ENCODE peak calls at places on chromosome 10, in eight cellular contexts. One of them, this sample, is unnamed.

GRCh38 chr10:28768227-28768626 is 90.9 kb downstream of the BAMBI start:
- DNase-seq in MV-4-11: no peak
- DNase-seq in NCI-H2029: no peak
- DNase-seq in endothelial cell: no peak
- DNase-seq in NCI-H748 treated with DMSO at 0.1 percent for 48 hours: no peak
- DNase-seq in AG04449: no peak
- DNase-seq in right cardiac atrium: no peak
- DNase-seq in heart left ventricle: no peak
- DNase-seq in this sample: no peak

GRCh38 chr10:607545-608196 is 81.8 kb downstream of the DIP2C start:
- DNase-seq in MV-4-11: no peak
- DNase-seq in right cardiac atrium: no peak
- DNase-seq in NCI-H2029: no peak
- DNase-seq in heart left ventricle: no peak
- DNase-seq in NCI-H748 treated with DMSO at 0.1 percent for 48 hours: no peak
- DNase-seq in endothelial cell: no peak
- DNase-seq in AG04449: no peak
- DNase-seq in this sample: no peak

GRCh38 chr10:20659225-20659624 is 237.9 kb downstream of the NEBL start:
- DNase-seq in right cardiac atrium: no peak
- DNase-seq in heart left ventricle: no peak
- DNase-seq in MV-4-11: no peak
- DNase-seq in NCI-H748 treated with DMSO at 0.1 percent for 48 hours: no peak
- DNase-seq in NCI-H2029: no peak
- DNase-seq in endothelial cell: no peak
- DNase-seq in AG04449: no peak
- DNase-seq in this sample: no peak

GRCh38 chr10:126640391-126640790 is 30.1 kb downstream of the C10orf90 start:
- DNase-seq in MV-4-11: no peak
- DNase-seq in right cardiac atrium: no peak
- DNase-seq in endothelial cell: no peak
- DNase-seq in AG04449: no peak
- DNase-seq in NCI-H2029: no peak
- DNase-seq in NCI-H748 treated with DMSO at 0.1 percent for 48 hours: no peak
- DNase-seq in heart left ventricle: no peak
- DNase-seq in this sample: no peak

GRCh38 chr10:121880842-121881423 is 46.9 kb downstream of the ATE1 start:
- DNase-seq in heart left ventricle: no peak
- DNase-seq in NCI-H748 treated with DMSO at 0.1 percent for 48 hours: no peak
- DNase-seq in right cardiac atrium: no peak
- DNase-seq in MV-4-11: peak
- DNase-seq in AG04449: no peak
- DNase-seq in endothelial cell: no peak
- DNase-seq in NCI-H2029: no peak
- DNase-seq in this sample: no peak

GRCh38 chr10:119209050-119209735 is 1.8 kb downstream of the GRK5 start:
- DNase-seq in endothelial cell: peak
- DNase-seq in heart left ventricle: peak
- DNase-seq in AG04449: no peak
- DNase-seq in NCI-H748 treated with DMSO at 0.1 percent for 48 hours: no peak
- DNase-seq in NCI-H2029: no peak
- DNase-seq in MV-4-11: peak
- DNase-seq in right cardiac atrium: peak
- DNase-seq in this sample: peak

GRCh38 chr10:98879486-98879885 is 356.2 kb downstream of the HPSE2 start:
- DNase-seq in NCI-H748 treated with DMSO at 0.1 percent for 48 hours: no peak
- DNase-seq in heart left ventricle: no peak
- DNase-seq in endothelial cell: no peak
- DNase-seq in AG04449: no peak
- DNase-seq in MV-4-11: no peak
- DNase-seq in NCI-H2029: no peak
- DNase-seq in right cardiac atrium: no peak
- DNase-seq in this sample: no peak

GRCh38 chr10:3148994-3149393 is 23.6 kb downstream of the PITRM1 start:
- DNase-seq in MV-4-11: no peak
- DNase-seq in endothelial cell: no peak
- DNase-seq in NCI-H748 treated with DMSO at 0.1 percent for 48 hours: no peak
- DNase-seq in NCI-H2029: no peak
- DNase-seq in heart left ventricle: no peak
- DNase-seq in AG04449: no peak
- DNase-seq in right cardiac atrium: no peak
- DNase-seq in this sample: no peak

GRCh38 chr10:12179616-12180015 is 16.1 kb downstream of the NUDT5 start:
- DNase-seq in endothelial cell: no peak
- DNase-seq in heart left ventricle: no peak
- DNase-seq in NCI-H2029: no peak
- DNase-seq in NCI-H748 treated with DMSO at 0.1 percent for 48 hours: no peak
- DNase-seq in AG04449: no peak
- DNase-seq in right cardiac atrium: no peak
- DNase-seq in MV-4-11: peak
- DNase-seq in this sample: no peak

GRCh38 chr10:102578782-102579181 is 65.5 kb upstream of the TRIM8 start:
- DNase-seq in AG04449: no peak
- DNase-seq in NCI-H748 treated with DMSO at 0.1 percent for 48 hours: no peak
- DNase-seq in MV-4-11: no peak
- DNase-seq in right cardiac atrium: no peak
- DNase-seq in endothelial cell: no peak
- DNase-seq in NCI-H2029: no peak
- DNase-seq in heart left ventricle: no peak
- DNase-seq in this sample: no peak

GRCh38 chr10:12428447-12429135 is 79.2 kb downstream of the CAMK1D start:
- DNase-seq in NCI-H748 treated with DMSO at 0.1 percent for 48 hours: no peak
- DNase-seq in endothelial cell: no peak
- DNase-seq in NCI-H2029: no peak
- DNase-seq in heart left ventricle: no peak
- DNase-seq in AG04449: no peak
- DNase-seq in MV-4-11: no peak
- DNase-seq in right cardiac atrium: no peak
- DNase-seq in this sample: no peak

GRCh38 chr10:44569193-44570091 is 184.5 kb upstream of the CXCL12 start:
- DNase-seq in endothelial cell: no peak
- DNase-seq in NCI-H748 treated with DMSO at 0.1 percent for 48 hours: no peak
- DNase-seq in heart left ventricle: peak
- DNase-seq in NCI-H2029: no peak
- DNase-seq in MV-4-11: no peak
- DNase-seq in AG04449: peak
- DNase-seq in right cardiac atrium: peak
- DNase-seq in this sample: no peak

GRCh38 chr10:99364125-99364524 is 35.0 kb downstream of the CNNM1 start:
- DNase-seq in NCI-H748 treated with DMSO at 0.1 percent for 48 hours: no peak
- DNase-seq in MV-4-11: no peak
- DNase-seq in heart left ventricle: no peak
- DNase-seq in endothelial cell: no peak
- DNase-seq in NCI-H2029: no peak
- DNase-seq in AG04449: peak
- DNase-seq in right cardiac atrium: no peak
- DNase-seq in this sample: no peak

GRCh38 chr10:20634841-20635240 is 262.3 kb downstream of the NEBL start:
- DNase-seq in right cardiac atrium: no peak
- DNase-seq in AG04449: no peak
- DNase-seq in NCI-H748 treated with DMSO at 0.1 percent for 48 hours: no peak
- DNase-seq in endothelial cell: no peak
- DNase-seq in NCI-H2029: no peak
- DNase-seq in MV-4-11: no peak
- DNase-seq in heart left ventricle: no peak
- DNase-seq in this sample: no peak

GRCh38 chr10:30617070-30617469 is 12.5 kb downstream of the LYZL2 start:
- DNase-seq in MV-4-11: no peak
- DNase-seq in right cardiac atrium: no peak
- DNase-seq in heart left ventricle: no peak
- DNase-seq in endothelial cell: no peak
- DNase-seq in NCI-H2029: no peak
- DNase-seq in AG04449: no peak
- DNase-seq in NCI-H748 treated with DMSO at 0.1 percent for 48 hours: no peak
- DNase-seq in this sample: no peak

GRCh38 chr10:51706225-51706624 is 6.8 kb upstream of the CSTF2T start:
- DNase-seq in right cardiac atrium: peak
- DNase-seq in heart left ventricle: peak
- DNase-seq in endothelial cell: no peak
- DNase-seq in AG04449: no peak
- DNase-seq in MV-4-11: no peak
- DNase-seq in NCI-H748 treated with DMSO at 0.1 percent for 48 hours: no peak
- DNase-seq in NCI-H2029: no peak
- DNase-seq in this sample: no peak

GRCh38 chr10:22427101-22427500 is 81.8 kb downstream of the SPAG6 start:
- DNase-seq in AG04449: no peak
- DNase-seq in NCI-H748 treated with DMSO at 0.1 percent for 48 hours: no peak
- DNase-seq in heart left ventricle: no peak
- DNase-seq in right cardiac atrium: no peak
- DNase-seq in endothelial cell: no peak
- DNase-seq in MV-4-11: no peak
- DNase-seq in NCI-H2029: no peak
- DNase-seq in this sample: no peak

GRCh38 chr10:60425392-60426110 is 35.9 kb upstream of the ANK3 start:
- DNase-seq in endothelial cell: no peak
- DNase-seq in MV-4-11: peak
- DNase-seq in heart left ventricle: no peak
- DNase-seq in NCI-H2029: no peak
- DNase-seq in NCI-H748 treated with DMSO at 0.1 percent for 48 hours: no peak
- DNase-seq in right cardiac atrium: no peak
- DNase-seq in AG04449: no peak
- DNase-seq in this sample: no peak

GRCh38 chr10:81216949-81217348 is 658.0 kb upstream of the NRG3 start:
- DNase-seq in AG04449: no peak
- DNase-seq in endothelial cell: no peak
- DNase-seq in MV-4-11: peak
- DNase-seq in heart left ventricle: no peak
- DNase-seq in NCI-H748 treated with DMSO at 0.1 percent for 48 hours: no peak
- DNase-seq in NCI-H2029: no peak
- DNase-seq in right cardiac atrium: no peak
- DNase-seq in this sample: no peak

GRCh38 chr10:121159670-121160069 is 308.5 kb downstream of the WDR11 start:
- DNase-seq in heart left ventricle: no peak
- DNase-seq in endothelial cell: no peak
- DNase-seq in right cardiac atrium: no peak
- DNase-seq in MV-4-11: peak
- DNase-seq in AG04449: no peak
- DNase-seq in NCI-H748 treated with DMSO at 0.1 percent for 48 hours: no peak
- DNase-seq in NCI-H2029: no peak
- DNase-seq in this sample: no peak

GRCh38 chr10:121510201-121510771 is 88.0 kb downstream of the FGFR2 start:
- DNase-seq in right cardiac atrium: no peak
- DNase-seq in NCI-H2029: no peak
- DNase-seq in MV-4-11: no peak
- DNase-seq in endothelial cell: no peak
- DNase-seq in NCI-H748 treated with DMSO at 0.1 percent for 48 hours: no peak
- DNase-seq in heart left ventricle: no peak
- DNase-seq in AG04449: no peak
- DNase-seq in this sample: no peak

GRCh38 chr10:74058658-74059057 is 60.7 kb downstream of the VCL start:
- DNase-seq in heart left ventricle: no peak
- DNase-seq in NCI-H2029: peak
- DNase-seq in MV-4-11: peak
- DNase-seq in NCI-H748 treated with DMSO at 0.1 percent for 48 hours: peak
- DNase-seq in AG04449: no peak
- DNase-seq in right cardiac atrium: no peak
- DNase-seq in endothelial cell: no peak
- DNase-seq in this sample: no peak

GRCh38 chr10:36720931-36721330 is 404.5 kb upstream of the ANKRD30A start:
- DNase-seq in NCI-H748 treated with DMSO at 0.1 percent for 48 hours: no peak
- DNase-seq in endothelial cell: no peak
- DNase-seq in MV-4-11: no peak
- DNase-seq in NCI-H2029: no peak
- DNase-seq in heart left ventricle: no peak
- DNase-seq in right cardiac atrium: no peak
- DNase-seq in AG04449: no peak
- DNase-seq in this sample: no peak

GRCh38 chr10:127279334-127279774 is 83.0 kb upstream of the INSYN2A start:
- DNase-seq in endothelial cell: no peak
- DNase-seq in AG04449: no peak
- DNase-seq in NCI-H2029: peak
- DNase-seq in MV-4-11: no peak
- DNase-seq in NCI-H748 treated with DMSO at 0.1 percent for 48 hours: peak
- DNase-seq in heart left ventricle: no peak
- DNase-seq in right cardiac atrium: no peak
- DNase-seq in this sample: no peak

GRCh38 chr10:123583639-123584418 is 82.3 kb upstream of the GPR26 start:
- DNase-seq in heart left ventricle: peak
- DNase-seq in AG04449: peak
- DNase-seq in MV-4-11: peak
- DNase-seq in NCI-H2029: peak
- DNase-seq in NCI-H748 treated with DMSO at 0.1 percent for 48 hours: peak
- DNase-seq in right cardiac atrium: peak
- DNase-seq in endothelial cell: peak
- DNase-seq in this sample: peak

GRCh38 chr10:96846395-96846794 is 14.3 kb downstream of the LCOR start:
- DNase-seq in NCI-H2029: no peak
- DNase-seq in AG04449: no peak
- DNase-seq in endothelial cell: no peak
- DNase-seq in MV-4-11: no peak
- DNase-seq in heart left ventricle: no peak
- DNase-seq in NCI-H748 treated with DMSO at 0.1 percent for 48 hours: no peak
- DNase-seq in right cardiac atrium: no peak
- DNase-seq in this sample: no peak

GRCh38 chr10:119365773-119366640 is 158.6 kb downstream of the GRK5 start:
- DNase-seq in right cardiac atrium: peak
- DNase-seq in AG04449: no peak
- DNase-seq in heart left ventricle: no peak
- DNase-seq in NCI-H748 treated with DMSO at 0.1 percent for 48 hours: no peak
- DNase-seq in endothelial cell: no peak
- DNase-seq in MV-4-11: no peak
- DNase-seq in NCI-H2029: no peak
- DNase-seq in this sample: no peak

This sample was measured in NCI-H510A.